ENCODE peak calls at places on chromosomes 3 and 15, in nine cellular contexts. S is uterus, X is psoas muscle, B is GM12878, C is fibroblast of lung, U is HCT116, P is tibial artery, D is astrocyte of the spinal cord, M is thyroid gland. R is an unnamed sample.

GRCh38 chr3:192675958-192676649 is 51.2 kb downstream of the FGF12 start:
- DNase-seq in X (no peak), B (peak; percentile 15), C (no peak), D (no peak), M (no peak), P (no peak), U (no peak), S (no peak), R (no peak)

GRCh38 chr3:139522421-139522820 is 17.1 kb downstream of the RBP1 start:
- DNase-seq in B (no peak), C (no peak), S (no peak), M (no peak), U (no peak), P (no peak), X (no peak), D (no peak), R (no peak)

GRCh38 chr3:177478170-177478859 is 281.0 kb upstream of the TBL1XR1 start:
- DNase-seq in C (peak; percentile 100), X (no peak), U (peak; percentile 56), S (peak; percentile 45), B (no peak), P (peak; percentile 68), D (peak; percentile 100), M (peak; percentile 19), R (no peak)

GRCh38 chr3:183819831-183820230 is 5.5 kb downstream of the MAP6D1 start:
- DNase-seq in P (peak; percentile 53), X (no peak), M (no peak), C (no peak), B (no peak), U (no peak), S (no peak), D (no peak), R (no peak)

GRCh38 chr3:42024578-42025387 is 62.9 kb upstream of the ULK4 start:
- DNase-seq in C (no peak), X (no peak), M (no peak), U (no peak), P (no peak), D (peak; percentile 42), B (no peak), S (no peak), R (no peak)

GRCh38 chr15:100905855-100906254 is 13.3 kb upstream of the LRRK1 start:
- DNase-seq in C (no peak), P (no peak), M (peak; percentile 29), D (no peak), X (no peak), B (no peak), S (no peak), U (no peak), R (no peak)

GRCh38 chr3:39088456-39088855 is 19.0 kb downstream of the GORASP1 start:
- DNase-seq in C (no peak), U (no peak), X (no peak), D (no peak), B (no peak), P (no peak), M (no peak), S (no peak), R (no peak)

GRCh38 chr15:26773485-26773877 is 615 bp upstream of the GABRB3 start:
- DNase-seq in P (no peak), C (no peak), D (no peak), X (no peak), B (no peak), M (peak; percentile 26), U (no peak), S (no peak), R (no peak)

GRCh38 chr15:74245342-74245931 is 9.3 kb downstream of the CCDC33 start:
- DNase-seq in B (no peak), P (no peak), D (no peak), S (no peak), M (peak; percentile 44), X (no peak), U (no peak), C (no peak), R (no peak)

GRCh38 chr3:136929984-136930671 is 27.7 kb upstream of the IL20RB start:
- DNase-seq in P (peak; percentile 70), S (peak; percentile 56), X (peak; percentile 44), U (no peak), B (no peak), M (peak; percentile 55), D (peak; percentile 15), C (peak; percentile 23), R (peak; percentile 57)

GRCh38 chr3:96813820-96814580 is 394 bp upstream of the EPHA6 start:
- DNase-seq in S (no peak), U (no peak), B (no peak), P (peak; percentile 72), X (peak; percentile 24), D (peak; percentile 60), C (peak; percentile 58), M (peak; percentile 85), R (peak; percentile 67)

GRCh38 chr15:29065571-29065970 is 179.8 kb downstream of the APBA2 start:
- DNase-seq in M (no peak), B (no peak), D (no peak), X (no peak), S (no peak), U (no peak), P (no peak), C (no peak), R (no peak)

GRCh38 chr3:43465109-43465508 is 156.7 kb downstream of the ANO10 start:
- DNase-seq in D (no peak), C (no peak), P (no peak), B (no peak), U (no peak), M (no peak), X (no peak), S (no peak), R (no peak)

GRCh38 chr15:99547474-99547873 is 18.3 kb upstream of the MEF2A start:
- DNase-seq in U (no peak), P (no peak), B (no peak), M (no peak), X (no peak), C (no peak), D (no peak), S (no peak), R (no peak)

GRCh38 chr15:99545605-99546004 is 20.2 kb upstream of the MEF2A start:
- DNase-seq in X (no peak), B (no peak), C (no peak), P (no peak), U (no peak), S (no peak), M (no peak), D (no peak), R (no peak)

GRCh38 chr15:99552111-99552510 is 13.7 kb upstream of the MEF2A start:
- DNase-seq in M (no peak), P (no peak), U (no peak), D (no peak), X (no peak), S (no peak), B (no peak), C (no peak), R (no peak)

GRCh38 chr15:99546436-99547100 is 19.2 kb upstream of the MEF2A start:
- DNase-seq in D (no peak), X (no peak), M (no peak), C (no peak), U (no peak), B (no peak), S (no peak), P (no peak), R (no peak)

GRCh38 chr15:99550077-99550476 is 15.7 kb upstream of the MEF2A start:
- DNase-seq in P (no peak), D (no peak), X (no peak), U (no peak), C (no peak), S (no peak), M (no peak), B (no peak), R (no peak)
- H3K4me3 ChIP-seq in P (no peak overlapping the region), D (no peak overlapping the region), X (no peak overlapping the region), U (no peak overlapping the region), C (no peak overlapping the region), S (no peak overlapping the region), M (no peak overlapping the region), B (no peak overlapping the region), R (no peak overlapping the region)

GRCh38 chr3:18872466-18872865 is 275.8 kb upstream of the KCNH8 start:
- DNase-seq in D (no peak), X (no peak), C (no peak), M (no peak), B (no peak), U (no peak), S (no peak), P (no peak), R (no peak)
- TF ChIP-seq CTCF in D (no peak), X (no peak), C (no peak), M (no peak), B (peak; percentile 29), U (no peak), S (no peak), P (no peak), R (no peak)

GRCh38 chr15:85312486-85312885 is 67.9 kb upstream of the AKAP13 start:
- DNase-seq in C (peak; percentile 66), X (no peak), B (peak; percentile 77), M (no peak), P (no peak), S (no peak), D (peak; percentile 80), U (no peak), R (no peak)
- H3K4me3 ChIP-seq in C (no peak overlapping the region), X (no peak overlapping the region), B (peak overlapping the region; percentile 39), M (no peak overlapping the region), P (no peak overlapping the region), S (no peak overlapping the region), D (no peak overlapping the region), U (no peak overlapping the region), R (no peak overlapping the region)

GRCh38 chr3:187922704-187923393 is 177.6 kb upstream of the BCL6 start:
- DNase-seq in U (no peak), X (no peak), S (no peak), C (peak; percentile 89), D (peak; percentile 37), P (no peak), M (no peak), B (no peak), R (no peak)
- TF ChIP-seq CTCF in U (no peak), X (no peak), S (no peak), C (no peak), D (no peak), P (no peak), M (no peak), B (no peak), R (no peak)

DNA sequence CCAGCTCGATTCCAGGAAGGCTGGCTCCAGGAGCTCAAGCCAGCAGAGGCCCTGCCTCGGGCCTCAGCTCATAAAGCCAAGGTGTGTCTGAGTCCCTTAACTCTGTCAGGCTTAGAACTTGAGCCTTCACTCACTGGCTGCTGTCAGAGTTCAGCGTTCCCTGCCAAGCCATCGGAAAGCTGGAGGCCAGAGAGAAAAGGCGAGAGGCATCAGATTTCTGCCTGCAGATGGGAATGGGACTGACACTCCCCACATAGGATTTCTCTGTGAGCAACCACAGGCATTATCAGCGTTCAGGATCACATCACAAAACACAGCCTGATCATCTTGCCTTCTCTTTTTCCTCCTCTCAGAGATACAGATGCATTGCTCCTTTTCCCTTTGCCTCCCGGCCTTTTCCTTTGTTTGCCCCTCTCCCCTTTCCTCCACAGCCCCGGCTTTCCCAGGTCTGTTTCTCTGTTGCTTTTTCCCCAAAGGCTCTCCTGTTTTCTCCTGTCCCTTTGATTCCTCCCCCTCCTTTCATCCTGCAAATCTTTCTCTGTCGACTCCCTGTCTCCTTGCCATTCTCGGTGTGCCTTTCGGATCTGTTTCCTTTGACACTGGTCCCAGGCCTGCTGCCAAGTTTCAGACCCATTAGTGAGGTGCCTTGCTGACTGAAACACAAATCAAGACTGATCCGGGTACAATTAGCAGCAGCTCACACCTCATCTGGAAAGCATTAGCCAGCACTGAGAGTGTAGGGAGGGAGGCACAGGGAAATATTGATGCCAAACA is 44.5 kb upstream of the BOC start:
- DNase-seq in S (peak; percentile 75), B (no peak), P (peak; percentile 69), U (no peak), D (peak; percentile 72), C (peak; percentile 80), X (peak; percentile 29), M (peak; percentile 74), R (peak; percentile 66)
- H3K4me3 ChIP-seq in S (no peak overlapping the region), B (no peak overlapping the region), P (no peak overlapping the region), U (no peak overlapping the region), D (no peak overlapping the region), C (no peak overlapping the region), X (peak overlapping the region; percentile 11), M (no peak overlapping the region), R (no peak overlapping the region)

R was measured in ovary.